ENCODE peak calls at places on chromosomes 6 and 20, in nine cellular contexts. One of them, this sample, is unnamed.
A peak's percentile ranks its signal among the peaks of the same experiment; 100 is the strongest.

GRCh38 chr20:19691125-19691524 is 66.9 kb upstream of the RIN2 start:
- DNase-seq in GM12878: no peak
- DNase-seq in fibroblast of mammary gland: no peak
- DNase-seq in CD4-positive, alpha-beta T cell: no peak
- DNase-seq in IMR-90: no peak
- DNase-seq in mucosa of descending colon: no peak
- DNase-seq in NB4: no peak
- DNase-seq in HFFc6: no peak
- DNase-seq in PC-9: no peak
- DNase-seq in this sample: no peak

GRCh38 chr6:10307476-10307875 is 107.4 kb downstream of the TFAP2A start:
- DNase-seq in NB4: no peak
- DNase-seq in CD4-positive, alpha-beta T cell: no peak
- DNase-seq in IMR-90: no peak
- DNase-seq in HFFc6: no peak
- DNase-seq in mucosa of descending colon: no peak
- DNase-seq in fibroblast of mammary gland: no peak
- DNase-seq in PC-9: no peak
- DNase-seq in GM12878: no peak
- DNase-seq in this sample: no peak

GRCh38 chr6:170545405-170545804 is 7.7 kb downstream of the PSMB1 start:
- DNase-seq in fibroblast of mammary gland: no peak
- DNase-seq in IMR-90: peak; percentile 93
- DNase-seq in NB4: no peak
- DNase-seq in CD4-positive, alpha-beta T cell: no peak
- DNase-seq in mucosa of descending colon: no peak
- DNase-seq in GM12878: no peak
- DNase-seq in HFFc6: no peak
- DNase-seq in PC-9: no peak
- DNase-seq in this sample: no peak

GRCh38 chr20:31860431-31861345 is 9.6 kb downstream of the DUSP15 start:
- DNase-seq in GM12878: no peak
- DNase-seq in CD4-positive, alpha-beta T cell: no peak
- DNase-seq in HFFc6: no peak
- DNase-seq in fibroblast of mammary gland: peak; percentile 63
- DNase-seq in IMR-90: no peak
- DNase-seq in NB4: peak; percentile 25
- DNase-seq in PC-9: peak; percentile 46
- DNase-seq in mucosa of descending colon: peak; percentile 52
- DNase-seq in this sample: peak; percentile 61

GRCh38 chr20:49282584-49283171 is 4.8 kb upstream of the ZNFX1 start:
- DNase-seq in fibroblast of mammary gland: no peak
- DNase-seq in HFFc6: no peak
- DNase-seq in PC-9: no peak
- DNase-seq in CD4-positive, alpha-beta T cell: no peak
- DNase-seq in IMR-90: no peak
- DNase-seq in GM12878: no peak
- DNase-seq in mucosa of descending colon: no peak
- DNase-seq in NB4: peak; percentile 35
- DNase-seq in this sample: no peak

GRCh38 chr6:227074-227782 is 65.1 kb upstream of the DUSP22 start:
- DNase-seq in IMR-90: no peak
- DNase-seq in HFFc6: no peak
- DNase-seq in fibroblast of mammary gland: peak; percentile 83
- DNase-seq in PC-9: no peak
- DNase-seq in GM12878: peak; percentile 95
- DNase-seq in mucosa of descending colon: no peak
- DNase-seq in NB4: peak; percentile 61
- DNase-seq in CD4-positive, alpha-beta T cell: no peak
- DNase-seq in this sample: no peak

GRCh38 chr6:36443951-36444428 is 1.2 kb downstream of the KCTD20 start:
- DNase-seq in mucosa of descending colon: no peak
- DNase-seq in fibroblast of mammary gland: no peak
- DNase-seq in NB4: peak; percentile 41
- DNase-seq in GM12878: no peak
- DNase-seq in CD4-positive, alpha-beta T cell: no peak
- DNase-seq in HFFc6: peak; percentile 15
- DNase-seq in PC-9: peak; percentile 10
- DNase-seq in IMR-90: peak; percentile 31
- DNase-seq in this sample: peak; percentile 57

GRCh38 chr20:24580855-24581254 is 111.4 kb downstream of the SYNDIG1 start:
- DNase-seq in mucosa of descending colon: no peak
- DNase-seq in CD4-positive, alpha-beta T cell: no peak
- DNase-seq in PC-9: no peak
- DNase-seq in HFFc6: no peak
- DNase-seq in IMR-90: no peak
- DNase-seq in fibroblast of mammary gland: no peak
- DNase-seq in GM12878: no peak
- DNase-seq in NB4: no peak
- DNase-seq in this sample: no peak

GRCh38 chr6:77025824-77026223 is 437.5 kb downstream of the HTR1B start:
- DNase-seq in CD4-positive, alpha-beta T cell: no peak
- DNase-seq in mucosa of descending colon: no peak
- DNase-seq in IMR-90: no peak
- DNase-seq in PC-9: no peak
- DNase-seq in NB4: no peak
- DNase-seq in GM12878: no peak
- DNase-seq in fibroblast of mammary gland: no peak
- DNase-seq in HFFc6: no peak
- DNase-seq in this sample: no peak

GRCh38 chr6:169339731-169340314 is 86.2 kb upstream of the THBS2 start:
- DNase-seq in NB4: no peak
- DNase-seq in GM12878: no peak
- DNase-seq in mucosa of descending colon: no peak
- DNase-seq in fibroblast of mammary gland: no peak
- DNase-seq in CD4-positive, alpha-beta T cell: no peak
- DNase-seq in PC-9: no peak
- DNase-seq in HFFc6: no peak
- DNase-seq in IMR-90: no peak
- DNase-seq in this sample: no peak

GRCh38 chr6:122799140-122799539 is 10.1 kb downstream of the SMPDL3A start:
- DNase-seq in HFFc6: no peak
- DNase-seq in fibroblast of mammary gland: no peak
- DNase-seq in CD4-positive, alpha-beta T cell: no peak
- DNase-seq in IMR-90: no peak
- DNase-seq in GM12878: no peak
- DNase-seq in mucosa of descending colon: no peak
- DNase-seq in PC-9: no peak
- DNase-seq in NB4: no peak
- DNase-seq in this sample: no peak

GRCh38 chr6:62889240-62889639 is 322.0 kb upstream of the FKBP1C start:
- DNase-seq in fibroblast of mammary gland: no peak
- DNase-seq in IMR-90: no peak
- DNase-seq in HFFc6: no peak
- DNase-seq in NB4: no peak
- DNase-seq in mucosa of descending colon: no peak
- DNase-seq in GM12878: no peak
- DNase-seq in CD4-positive, alpha-beta T cell: no peak
- DNase-seq in PC-9: no peak
- DNase-seq in this sample: no peak
- TF ChIP-seq CTCF in fibroblast of mammary gland: no peak
- TF ChIP-seq CTCF in IMR-90: no peak
- TF ChIP-seq CTCF in HFFc6: no peak
- TF ChIP-seq CTCF in NB4: no peak
- TF ChIP-seq CTCF in mucosa of descending colon: no peak
- TF ChIP-seq CTCF in GM12878: no peak
- TF ChIP-seq CTCF in CD4-positive, alpha-beta T cell: no peak
- TF ChIP-seq CTCF in PC-9: no peak
- TF ChIP-seq CTCF in this sample: no peak

DNA sequence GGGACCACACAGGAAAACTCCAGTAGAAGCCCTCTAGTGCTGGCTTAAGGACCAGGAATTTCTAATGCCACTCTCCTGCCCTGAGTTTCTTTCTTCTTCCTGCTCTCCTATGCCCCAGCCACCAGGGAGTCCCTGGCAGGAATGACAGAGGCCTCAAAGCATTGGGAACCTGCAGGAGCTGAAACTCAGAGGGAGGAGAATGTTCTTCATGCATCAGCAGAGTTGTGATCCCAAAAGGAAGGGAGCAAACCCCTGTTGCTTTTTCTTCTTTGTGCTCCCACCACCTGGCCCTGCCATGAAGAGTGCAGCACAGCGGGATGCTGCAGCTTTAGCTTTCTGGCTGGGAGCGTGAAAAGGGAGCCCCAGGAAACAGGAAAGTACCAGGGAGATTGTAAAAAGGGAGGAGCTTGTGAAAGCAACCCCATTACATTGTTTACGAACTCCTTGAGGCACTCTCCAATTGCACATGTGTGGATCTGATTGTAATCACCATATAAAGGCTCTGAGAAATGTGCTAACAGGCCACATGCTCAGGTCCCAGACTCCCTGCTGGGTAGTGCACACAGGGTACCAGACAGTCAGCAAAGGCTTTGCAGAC is 34.7 kb upstream of the FKBP1A start:
- DNase-seq in GM12878: no peak
- DNase-seq in PC-9: peak; percentile 17
- DNase-seq in HFFc6: peak; percentile 15
- DNase-seq in mucosa of descending colon: no peak
- DNase-seq in IMR-90: peak; percentile 37
- DNase-seq in NB4: peak; percentile 31
- DNase-seq in fibroblast of mammary gland: no peak
- DNase-seq in CD4-positive, alpha-beta T cell: no peak
- DNase-seq in this sample: peak; percentile 30
- TF ChIP-seq CTCF in GM12878: no peak
- TF ChIP-seq CTCF in PC-9: no peak
- TF ChIP-seq CTCF in HFFc6: peak; percentile 13
- TF ChIP-seq CTCF in mucosa of descending colon: no peak
- TF ChIP-seq CTCF in IMR-90: no peak
- TF ChIP-seq CTCF in NB4: no peak
- TF ChIP-seq CTCF in fibroblast of mammary gland: no peak
- TF ChIP-seq CTCF in CD4-positive, alpha-beta T cell: no peak
- TF ChIP-seq CTCF in this sample: peak; percentile 33

DNA sequence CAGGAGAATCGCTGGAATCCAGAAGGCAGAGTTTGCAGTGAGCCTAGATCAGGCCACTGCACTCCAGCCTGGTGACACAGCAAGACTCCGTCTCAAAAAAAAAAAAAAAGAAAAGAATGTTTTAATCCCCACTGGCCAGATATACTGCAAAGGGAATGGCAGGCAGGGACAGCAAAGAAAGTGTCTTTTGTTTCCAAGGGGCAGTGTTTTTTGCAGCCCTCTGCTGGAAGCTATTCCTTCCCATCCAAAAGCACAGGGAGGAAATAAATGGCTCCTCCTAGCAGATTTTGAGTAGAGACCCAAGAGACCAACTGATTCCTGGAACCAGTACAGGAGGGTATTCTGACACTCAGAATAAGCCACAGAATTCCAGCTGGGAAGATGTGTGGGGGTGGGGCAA is 112.5 kb upstream of the STMND1 start:
- DNase-seq in GM12878: no peak
- DNase-seq in CD4-positive, alpha-beta T cell: no peak
- DNase-seq in IMR-90: no peak
- DNase-seq in NB4: no peak
- DNase-seq in fibroblast of mammary gland: no peak
- DNase-seq in PC-9: no peak
- DNase-seq in mucosa of descending colon: no peak
- DNase-seq in HFFc6: no peak
- DNase-seq in this sample: no peak
- TF ChIP-seq CTCF in GM12878: no peak
- TF ChIP-seq CTCF in CD4-positive, alpha-beta T cell: no peak
- TF ChIP-seq CTCF in IMR-90: no peak
- TF ChIP-seq CTCF in NB4: no peak
- TF ChIP-seq CTCF in fibroblast of mammary gland: no peak
- TF ChIP-seq CTCF in PC-9: no peak
- TF ChIP-seq CTCF in mucosa of descending colon: no peak
- TF ChIP-seq CTCF in HFFc6: no peak
- TF ChIP-seq CTCF in this sample: no peak

GRCh38 chr6:4802312-4802935 is 26.2 kb downstream of the CDYL start:
- DNase-seq in fibroblast of mammary gland: no peak
- DNase-seq in CD4-positive, alpha-beta T cell: no peak
- DNase-seq in PC-9: no peak
- DNase-seq in HFFc6: no peak
- DNase-seq in NB4: no peak
- DNase-seq in GM12878: peak; percentile 63
- DNase-seq in mucosa of descending colon: no peak
- DNase-seq in IMR-90: no peak
- DNase-seq in this sample: no peak

GRCh38 chr6:4799912-4800311 is 23.7 kb downstream of the CDYL start:
- DNase-seq in IMR-90: no peak
- DNase-seq in HFFc6: no peak
- DNase-seq in GM12878: no peak
- DNase-seq in NB4: no peak
- DNase-seq in PC-9: no peak
- DNase-seq in mucosa of descending colon: no peak
- DNase-seq in fibroblast of mammary gland: no peak
- DNase-seq in CD4-positive, alpha-beta T cell: no peak
- DNase-seq in this sample: no peak

GRCh38 chr6:4803343-4803744 is 27.1 kb downstream of the CDYL start:
- DNase-seq in IMR-90: no peak
- DNase-seq in PC-9: no peak
- DNase-seq in fibroblast of mammary gland: no peak
- DNase-seq in CD4-positive, alpha-beta T cell: no peak
- DNase-seq in mucosa of descending colon: no peak
- DNase-seq in NB4: no peak
- DNase-seq in GM12878: no peak
- DNase-seq in HFFc6: no peak
- DNase-seq in this sample: no peak

GRCh38 chr6:4801491-4802118 is 25.4 kb downstream of the CDYL start:
- DNase-seq in HFFc6: no peak
- DNase-seq in CD4-positive, alpha-beta T cell: no peak
- DNase-seq in GM12878: peak; percentile 68
- DNase-seq in mucosa of descending colon: no peak
- DNase-seq in fibroblast of mammary gland: no peak
- DNase-seq in NB4: peak; percentile 18
- DNase-seq in PC-9: no peak
- DNase-seq in IMR-90: no peak
- DNase-seq in this sample: no peak

GRCh38 chr6:4800662-4801061 is 24.5 kb downstream of the CDYL start:
- DNase-seq in GM12878: no peak
- DNase-seq in fibroblast of mammary gland: no peak
- DNase-seq in PC-9: no peak
- DNase-seq in CD4-positive, alpha-beta T cell: no peak
- DNase-seq in NB4: no peak
- DNase-seq in HFFc6: no peak
- DNase-seq in mucosa of descending colon: no peak
- DNase-seq in IMR-90: no peak
- DNase-seq in this sample: no peak
- TF ChIP-seq CTCF in GM12878: no peak
- TF ChIP-seq CTCF in fibroblast of mammary gland: no peak
- TF ChIP-seq CTCF in PC-9: no peak
- TF ChIP-seq CTCF in CD4-positive, alpha-beta T cell: no peak
- TF ChIP-seq CTCF in NB4: no peak
- TF ChIP-seq CTCF in HFFc6: peak; percentile 31
- TF ChIP-seq CTCF in mucosa of descending colon: no peak
- TF ChIP-seq CTCF in IMR-90: no peak
- TF ChIP-seq CTCF in this sample: no peak

This sample was measured in PC-3.